ENCODE peak calls at places on chromosome 15, in six cellular contexts. G, L, U, R, X and T are unnamed samples.

GRCh38 chr15:85757073-85757938 is 37.4 kb downstream of the KLHL25 start:
- DNase-seq in R (no peak), X (peak; percentile 59), L (no peak), G (no peak), U (no peak), T (no peak)

GRCh38 chr15:23628612-23629233 is 18.9 kb downstream of the MAGEL2 start:
- DNase-seq in U (no peak), G (no peak), R (no peak), L (no peak), X (no peak), T (no peak)

GRCh38 chr15:65189102-65189740 is 4.1 kb upstream of the CLPX start:
- DNase-seq in R (no peak), L (no peak), X (no peak), U (no peak), G (no peak), T (no peak)

GRCh38 chr15:68463996-68464395 is 32.0 kb upstream of the ITGA11 start:
- DNase-seq in L (no peak), G (no peak), X (no peak), R (no peak), U (no peak), T (no peak)

GRCh38 chr15:80693682-80694623 is 1.2 kb upstream of the ABHD17C start:
- DNase-seq in R (peak; percentile 14), L (no peak), X (no peak), U (no peak), G (no peak), T (no peak)

GRCh38 chr15:90683371-90683770 is 33.8 kb upstream of the BLM start:
- DNase-seq in U (no peak), X (no peak), R (no peak), L (no peak), G (no peak), T (no peak)

GRCh38 chr15:90557651-90558084 is 27.9 kb downstream of the CRTC3 start:
- DNase-seq in R (no peak), G (peak; percentile 63), L (peak; percentile 97), X (peak; percentile 87), U (no peak), T (no peak)

GRCh38 chr15:74817370-74817737 is 4.7 kb downstream of the LMAN1L start:
- DNase-seq in R (no peak), L (no peak), G (no peak), X (no peak), U (no peak), T (no peak)

GRCh38 chr15:71015342-71015741 is 99.9 kb upstream of the THSD4 start:
- DNase-seq in X (no peak), L (no peak), R (no peak), U (no peak), G (no peak), T (no peak)

GRCh38 chr15:93488157-93488803 is 399.3 kb upstream of the RGMA start:
- DNase-seq in X (no peak), R (no peak), U (no peak), G (no peak), L (no peak), T (no peak)

GRCh38 chr15:76270876-76271275 is 40.4 kb downstream of the ETFA start:
- DNase-seq in U (no peak), G (no peak), L (no peak), X (no peak), R (no peak), T (no peak)

GRCh38 chr15:76267077-76267476 is 44.2 kb downstream of the ETFA start:
- DNase-seq in R (no peak), X (no peak), L (no peak), G (no peak), U (no peak), T (no peak)
- H3K9me3 ChIP-seq in R (peaks cover 4% of the 10 kb centered on the region), X (peaks cover 15% of the 10 kb centered on the region), L (peaks cover 23% of the 10 kb centered on the region), G (peaks cover 31% of the 10 kb centered on the region), U (peaks cover 32% of the 10 kb centered on the region), T (peaks cover 3% of the 10 kb centered on the region)

DNA sequence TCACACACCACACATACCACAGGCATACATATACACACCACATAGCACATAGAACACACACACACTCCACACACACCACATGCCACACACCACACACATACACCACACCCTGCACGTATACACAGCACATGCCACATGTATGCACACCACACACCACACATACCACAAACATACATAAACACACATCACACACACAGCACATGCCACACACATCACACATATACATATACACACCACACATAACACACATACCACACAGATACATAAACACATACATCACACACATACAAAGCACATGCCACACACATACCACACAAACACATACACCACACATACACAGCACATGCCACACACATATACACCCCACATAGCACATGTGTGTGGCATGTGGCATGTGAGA is 171.1 kb downstream of the OR4M2 start:
- DNase-seq in R (no peak), L (no peak), X (no peak), U (no peak), G (no peak), T (no peak)
- H3K9me3 ChIP-seq in R (no peaks in the 10 kb centered on the region), L (no peaks in the 10 kb centered on the region), X (no peaks in the 10 kb centered on the region), U (no peaks in the 10 kb centered on the region), G (no peaks in the 10 kb centered on the region), T (no peaks in the 10 kb centered on the region)

DNA sequence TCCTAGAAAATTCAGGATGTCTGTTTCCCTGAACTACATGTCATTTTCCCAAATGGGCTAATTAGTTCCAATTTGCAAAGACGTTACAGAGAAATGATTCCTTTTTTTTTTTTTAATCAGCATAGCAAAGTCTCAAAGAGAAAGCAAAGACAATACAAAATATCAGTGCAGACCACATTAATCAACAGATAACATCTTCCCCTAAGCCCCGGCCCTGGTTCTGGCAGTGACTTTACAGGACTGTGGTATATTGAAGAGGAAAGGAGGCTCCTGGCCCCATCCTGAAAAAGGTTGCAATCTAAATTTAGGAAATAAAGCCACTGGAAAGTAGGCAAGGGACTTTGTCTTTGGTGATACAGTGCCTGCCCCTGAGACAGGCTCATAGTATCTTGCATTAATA is 836.5 kb downstream of the NTRK3 start:
- DNase-seq in G (no peak), U (no peak), X (no peak), R (no peak), L (no peak), T (no peak)
- H3K9me3 ChIP-seq in G (no peaks in the 10 kb centered on the region), U (no peaks in the 10 kb centered on the region), X (no peaks in the 10 kb centered on the region), R (no peaks in the 10 kb centered on the region), L (no peaks in the 10 kb centered on the region), T (no peaks in the 10 kb centered on the region)

DNA sequence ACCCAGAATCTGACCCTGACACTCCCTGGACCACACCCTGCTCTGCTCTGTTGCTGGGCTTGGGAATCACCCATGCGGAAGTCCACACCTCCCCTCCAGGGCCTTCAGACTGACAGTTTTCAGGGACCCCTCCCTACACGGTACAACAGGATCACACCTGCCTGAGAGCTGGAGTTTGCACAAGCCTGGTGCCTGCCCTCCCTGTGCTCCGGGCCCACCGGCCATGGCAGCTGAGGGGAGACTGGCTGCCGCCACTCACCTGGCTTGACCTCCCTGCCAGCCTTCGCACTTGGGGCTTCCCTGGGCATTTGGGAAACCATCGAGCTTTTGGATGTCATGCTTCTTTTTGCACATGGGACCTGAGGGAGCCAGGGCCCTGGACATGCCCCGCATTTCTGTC is 95.9 kb upstream of the ANKRD34C start:
- DNase-seq in G (no peak), R (no peak), L (no peak), U (peak; percentile 69), X (no peak), T (no peak)
- H3K9me3 ChIP-seq in G (no peaks in the 10 kb centered on the region), R (no peaks in the 10 kb centered on the region), L (no peaks in the 10 kb centered on the region), U (no peaks in the 10 kb centered on the region), X (no peaks in the 10 kb centered on the region), T (no peaks in the 10 kb centered on the region)

GRCh38 chr15:29139540-29140459 is 129.8 kb downstream of the NSMCE3 start:
- DNase-seq in U (peak; percentile 90), R (peak; percentile 22), L (peak; percentile 17), G (no peak), X (no peak), T (no peak)
- H3K9me3 ChIP-seq in U (no peaks in the 10 kb centered on the region), R (no peaks in the 10 kb centered on the region), L (no peaks in the 10 kb centered on the region), G (no peaks in the 10 kb centered on the region), X (no peaks in the 10 kb centered on the region), T (no peaks in the 10 kb centered on the region)

GRCh38 chr15:20358781-20359414 is 182.7 kb downstream of the GOLGA6L6 start:
- DNase-seq in U (no peak), G (no peak), L (no peak), X (no peak), R (no peak), T (no peak)
- H3K9me3 ChIP-seq in U (no peaks in the 10 kb centered on the region), G (no peaks in the 10 kb centered on the region), L (no peaks in the 10 kb centered on the region), X (no peaks in the 10 kb centered on the region), R (no peaks in the 10 kb centered on the region), T (no peaks in the 10 kb centered on the region)

GRCh38 chr15:101514318-101514717 is 24.8 kb upstream of the PCSK6 start:
- DNase-seq in X (no peak), L (no peak), U (no peak), R (no peak), G (no peak), T (no peak)

GRCh38 chr15:101520395-101520794 is 30.9 kb upstream of the PCSK6 start:
- DNase-seq in U (no peak), L (no peak), R (no peak), X (no peak), G (no peak), T (no peak)

GRCh38 chr15:101521084-101521483 is 31.6 kb upstream of the PCSK6 start:
- DNase-seq in X (no peak), U (no peak), L (no peak), R (no peak), G (no peak), T (no peak)

GRCh38 chr15:101521563-101521962 is 32.1 kb upstream of the PCSK6 start:
- DNase-seq in G (no peak), X (no peak), L (no peak), U (no peak), R (no peak), T (no peak)

GRCh38 chr15:101517504-101517903 is 28.0 kb upstream of the PCSK6 start:
- DNase-seq in X (no peak), R (no peak), G (no peak), U (no peak), L (no peak), T (no peak)
- H3K9me3 ChIP-seq in X (peaks cover 6% of the 10 kb centered on the region), R (no peaks in the 10 kb centered on the region), G (peaks cover 29% of the 10 kb centered on the region), U (peaks cover 24% of the 10 kb centered on the region), L (peaks cover 23% of the 10 kb centered on the region), T (no peaks in the 10 kb centered on the region)

GRCh38 chr15:95470997-95471692 is 859.4 kb upstream of the NR2F2 start:
- DNase-seq in X (no peak), U (no peak), L (no peak), R (no peak), G (no peak), T (no peak)

GRCh38 chr15:95468820-95469219 is 861.7 kb upstream of the NR2F2 start:
- DNase-seq in G (no peak), R (no peak), U (peak; percentile 22), X (no peak), L (no peak), T (no peak)

GRCh38 chr15:95464091-95464888 is 866.2 kb upstream of the NR2F2 start:
- DNase-seq in L (no peak), U (no peak), R (no peak), X (peak; percentile 76), G (no peak), T (no peak)

GRCh38 chr15:95470529-95470928 is 860.0 kb upstream of the NR2F2 start:
- DNase-seq in G (no peak), X (no peak), L (no peak), U (no peak), R (no peak), T (no peak)

DNA sequence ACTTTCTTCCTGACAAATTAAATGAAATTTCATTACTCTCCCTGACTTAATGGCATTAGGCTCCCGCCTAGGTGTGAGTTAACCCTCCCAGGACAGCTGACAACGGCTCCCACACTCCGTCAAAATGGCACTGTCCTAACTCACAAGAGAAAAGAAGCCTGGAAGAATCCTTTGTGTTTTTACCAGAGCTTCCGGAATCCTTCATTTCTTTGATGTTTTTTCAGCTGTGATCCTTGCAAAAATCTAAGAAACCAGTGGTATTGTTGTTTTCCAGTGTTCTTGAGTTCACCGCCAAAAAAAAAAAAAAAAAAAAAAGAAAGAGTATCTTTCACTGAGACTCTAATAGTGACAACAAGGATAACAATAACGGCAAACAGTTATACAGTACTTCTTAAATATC is 860.9 kb upstream of the NR2F2 start:
- DNase-seq in X (no peak), R (no peak), U (no peak), G (no peak), L (no peak), T (no peak)
- H3K9me3 ChIP-seq in X (no peaks in the 10 kb centered on the region), R (no peaks in the 10 kb centered on the region), U (no peaks in the 10 kb centered on the region), G (no peaks in the 10 kb centered on the region), L (no peaks in the 10 kb centered on the region), T (no peaks in the 10 kb centered on the region)